ENCODE peak calls at places on chromosomes 16 and 17, in eight cellular contexts. One of them, this sample, is unnamed.
A peak's percentile ranks its signal among the peaks of the same experiment; 100 is the strongest.

GRCh38 chr16:66255647-66256046 is 110.8 kb upstream of the CDH5 start:
- DNase-seq in HCT116: no peak
- DNase-seq in thyroid gland: no peak
- DNase-seq in PC-3: no peak
- DNase-seq in aorta: no peak
- DNase-seq in GM23338: peak; percentile 49
- DNase-seq in fibroblast of lung: no peak
- DNase-seq in mammary epithelial cell: no peak
- DNase-seq in this sample: no peak

GRCh38 chr17:6724009-6724408 is 10.8 kb upstream of the SLC13A5 start:
- DNase-seq in fibroblast of lung: no peak
- DNase-seq in aorta: no peak
- DNase-seq in PC-3: no peak
- DNase-seq in GM23338: no peak
- DNase-seq in thyroid gland: no peak
- DNase-seq in HCT116: no peak
- DNase-seq in mammary epithelial cell: no peak
- DNase-seq in this sample: no peak

GRCh38 chr16:50547340-50547865 is 793 bp upstream of the NKD1 start:
- DNase-seq in HCT116: peak; percentile 26
- DNase-seq in GM23338: peak; percentile 61
- DNase-seq in thyroid gland: peak; percentile 43
- DNase-seq in aorta: peak; percentile 70
- DNase-seq in PC-3: peak; percentile 4
- DNase-seq in fibroblast of lung: no peak
- DNase-seq in mammary epithelial cell: no peak
- DNase-seq in this sample: peak; percentile 19

GRCh38 chr16:4968879-4969278 is 10.7 kb downstream of the SEC14L5 start:
- DNase-seq in HCT116: no peak
- DNase-seq in thyroid gland: no peak
- DNase-seq in PC-3: no peak
- DNase-seq in mammary epithelial cell: no peak
- DNase-seq in fibroblast of lung: no peak
- DNase-seq in aorta: no peak
- DNase-seq in GM23338: peak; percentile 80
- DNase-seq in this sample: no peak

GRCh38 chr16:79864032-79864780 is 263.7 kb upstream of the MAF start:
- DNase-seq in fibroblast of lung: no peak
- DNase-seq in HCT116: no peak
- DNase-seq in PC-3: no peak
- DNase-seq in thyroid gland: no peak
- DNase-seq in GM23338: no peak
- DNase-seq in aorta: no peak
- DNase-seq in mammary epithelial cell: no peak
- DNase-seq in this sample: no peak

GRCh38 chr17:81140695-81141094 is 24.6 kb upstream of the PVALEF start:
- DNase-seq in mammary epithelial cell: no peak
- DNase-seq in thyroid gland: no peak
- DNase-seq in fibroblast of lung: no peak
- DNase-seq in aorta: no peak
- DNase-seq in GM23338: no peak
- DNase-seq in HCT116: no peak
- DNase-seq in PC-3: no peak
- DNase-seq in this sample: no peak

GRCh38 chr17:68649324-68649723 is 48.2 kb upstream of the FAM20A start:
- DNase-seq in fibroblast of lung: no peak
- DNase-seq in mammary epithelial cell: no peak
- DNase-seq in PC-3: no peak
- DNase-seq in GM23338: no peak
- DNase-seq in HCT116: no peak
- DNase-seq in aorta: no peak
- DNase-seq in thyroid gland: no peak
- DNase-seq in this sample: no peak

GRCh38 chr16:50303605-50304466 is 37.5 kb downstream of the ADCY7 start:
- DNase-seq in fibroblast of lung: peak; percentile 84
- DNase-seq in PC-3: no peak
- DNase-seq in mammary epithelial cell: no peak
- DNase-seq in thyroid gland: peak; percentile 79
- DNase-seq in aorta: peak; percentile 46
- DNase-seq in GM23338: no peak
- DNase-seq in HCT116: no peak
- DNase-seq in this sample: no peak

GRCh38 chr17:69733171-69734014 is 318.9 kb downstream of the MAP2K6 start:
- DNase-seq in fibroblast of lung: peak; percentile 65
- DNase-seq in thyroid gland: peak; percentile 17
- DNase-seq in aorta: peak; percentile 61
- DNase-seq in GM23338: no peak
- DNase-seq in mammary epithelial cell: peak; percentile 93
- DNase-seq in HCT116: no peak
- DNase-seq in PC-3: peak; percentile 78
- DNase-seq in this sample: peak; percentile 22

GRCh38 chr17:71192039-71192555 is 928.7 kb upstream of the SOX9 start:
- DNase-seq in GM23338: no peak
- DNase-seq in HCT116: no peak
- DNase-seq in PC-3: no peak
- DNase-seq in aorta: no peak
- DNase-seq in mammary epithelial cell: no peak
- DNase-seq in thyroid gland: no peak
- DNase-seq in fibroblast of lung: no peak
- DNase-seq in this sample: no peak

GRCh38 chr17:14373587-14374259 is 72.8 kb downstream of the HS3ST3B1 start:
- DNase-seq in PC-3: no peak
- DNase-seq in HCT116: no peak
- DNase-seq in thyroid gland: no peak
- DNase-seq in fibroblast of lung: peak; percentile 25
- DNase-seq in mammary epithelial cell: peak; percentile 58
- DNase-seq in GM23338: no peak
- DNase-seq in aorta: no peak
- DNase-seq in this sample: no peak

GRCh38 chr16:24950275-24950674 is 64.9 kb downstream of the ARHGAP17 start:
- DNase-seq in aorta: no peak
- DNase-seq in GM23338: no peak
- DNase-seq in PC-3: peak; percentile 15
- DNase-seq in mammary epithelial cell: no peak
- DNase-seq in fibroblast of lung: peak; percentile 70
- DNase-seq in thyroid gland: no peak
- DNase-seq in HCT116: no peak
- DNase-seq in this sample: no peak

GRCh38 chr17:42221886-42222745 is 27.8 kb upstream of the GHDC start:
- DNase-seq in thyroid gland: no peak
- DNase-seq in fibroblast of lung: peak; percentile 72
- DNase-seq in HCT116: peak; percentile 7
- DNase-seq in aorta: no peak
- DNase-seq in mammary epithelial cell: peak; percentile 17
- DNase-seq in GM23338: peak; percentile 83
- DNase-seq in PC-3: no peak
- DNase-seq in this sample: peak; percentile 36

GRCh38 chr16:2817496-2818277 is 650 bp downstream of the PRSS21 start:
- DNase-seq in HCT116: no peak
- DNase-seq in fibroblast of lung: no peak
- DNase-seq in PC-3: no peak
- DNase-seq in mammary epithelial cell: no peak
- DNase-seq in thyroid gland: no peak
- DNase-seq in aorta: peak; percentile 38
- DNase-seq in GM23338: no peak
- DNase-seq in this sample: no peak

GRCh38 chr17:74408830-74409229 is 23.1 kb upstream of the GPRC5C start:
- DNase-seq in aorta: no peak
- DNase-seq in PC-3: no peak
- DNase-seq in fibroblast of lung: no peak
- DNase-seq in thyroid gland: no peak
- DNase-seq in mammary epithelial cell: no peak
- DNase-seq in HCT116: no peak
- DNase-seq in GM23338: no peak
- DNase-seq in this sample: no peak

GRCh38 chr16:2150418-2151187 is 2.2 kb downstream of the RAB26 start:
- DNase-seq in HCT116: no peak
- DNase-seq in GM23338: peak; percentile 80
- DNase-seq in fibroblast of lung: peak; percentile 56
- DNase-seq in aorta: no peak
- DNase-seq in PC-3: peak; percentile 43
- DNase-seq in thyroid gland: no peak
- DNase-seq in mammary epithelial cell: peak; percentile 69
- DNase-seq in this sample: no peak

GRCh38 chr17:50949128-50950001 is 83.2 kb upstream of the TOB1 start:
- DNase-seq in thyroid gland: no peak
- DNase-seq in fibroblast of lung: no peak
- DNase-seq in HCT116: no peak
- DNase-seq in PC-3: no peak
- DNase-seq in aorta: peak; percentile 41
- DNase-seq in mammary epithelial cell: peak; percentile 32
- DNase-seq in GM23338: no peak
- DNase-seq in this sample: no peak

GRCh38 chr17:35774499-35774898 is 13.8 kb downstream of the C17orf50 start:
- DNase-seq in HCT116: no peak
- DNase-seq in mammary epithelial cell: no peak
- DNase-seq in fibroblast of lung: peak; percentile 80
- DNase-seq in thyroid gland: peak; percentile 85
- DNase-seq in GM23338: no peak
- DNase-seq in aorta: peak; percentile 86
- DNase-seq in PC-3: peak; percentile 39
- DNase-seq in this sample: no peak

GRCh38 chr16:16143038-16143763 is 80.1 kb downstream of the ABCC6 start:
- DNase-seq in mammary epithelial cell: no peak
- DNase-seq in aorta: no peak
- DNase-seq in HCT116: no peak
- DNase-seq in PC-3: peak; percentile 14
- DNase-seq in GM23338: peak; percentile 83
- DNase-seq in fibroblast of lung: no peak
- DNase-seq in thyroid gland: peak; percentile 65
- DNase-seq in this sample: no peak

GRCh38 chr16:49528035-49528434 is 154.4 kb downstream of the C16orf78 start:
- DNase-seq in HCT116: no peak
- DNase-seq in mammary epithelial cell: no peak
- DNase-seq in GM23338: no peak
- DNase-seq in thyroid gland: no peak
- DNase-seq in fibroblast of lung: peak; percentile 15
- DNase-seq in aorta: peak; percentile 47
- DNase-seq in PC-3: peak; percentile 1
- DNase-seq in this sample: no peak

GRCh38 chr16:28623172-28623711 is 13.4 kb upstream of the SULT1A1 start:
- DNase-seq in aorta: peak; percentile 56
- DNase-seq in HCT116: peak; percentile 43
- DNase-seq in PC-3: peak; percentile 67
- DNase-seq in thyroid gland: peak; percentile 77
- DNase-seq in mammary epithelial cell: peak; percentile 39
- DNase-seq in GM23338: peak; percentile 36
- DNase-seq in fibroblast of lung: no peak
- DNase-seq in this sample: peak; percentile 37

GRCh38 chr17:5065227-5065744 is 13.0 kb upstream of the ZFP3 start:
- DNase-seq in aorta: no peak
- DNase-seq in fibroblast of lung: no peak
- DNase-seq in thyroid gland: peak; percentile 24
- DNase-seq in HCT116: no peak
- DNase-seq in PC-3: no peak
- DNase-seq in mammary epithelial cell: no peak
- DNase-seq in GM23338: no peak
- DNase-seq in this sample: no peak
- H3K36me3 ChIP-seq in aorta: no peaks in the 10 kb centered on the region
- H3K36me3 ChIP-seq in fibroblast of lung: no peaks in the 10 kb centered on the region
- H3K36me3 ChIP-seq in thyroid gland: no peaks in the 10 kb centered on the region
- H3K36me3 ChIP-seq in HCT116: no peaks in the 10 kb centered on the region
- H3K36me3 ChIP-seq in PC-3: no peaks in the 10 kb centered on the region
- H3K36me3 ChIP-seq in mammary epithelial cell: no peaks in the 10 kb centered on the region
- H3K36me3 ChIP-seq in GM23338: no peaks in the 10 kb centered on the region
- H3K36me3 ChIP-seq in this sample: no peaks in the 10 kb centered on the region

DNA sequence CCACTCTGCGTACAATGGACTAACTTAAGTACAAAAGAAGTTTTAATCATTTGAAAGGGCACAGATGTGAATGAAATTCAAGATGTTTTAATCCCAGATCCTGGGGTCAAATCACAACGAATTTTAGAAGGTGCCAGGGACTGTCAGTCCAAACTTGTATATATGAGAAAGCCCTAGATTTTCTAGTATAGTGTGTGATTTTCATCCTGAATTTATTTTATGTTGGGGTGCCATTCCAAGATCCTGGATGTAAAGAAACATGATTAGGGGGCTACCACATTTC is 64.3 kb downstream of the TUBD1 start:
- DNase-seq in aorta: no peak
- DNase-seq in GM23338: no peak
- DNase-seq in mammary epithelial cell: no peak
- DNase-seq in PC-3: no peak
- DNase-seq in HCT116: no peak
- DNase-seq in fibroblast of lung: no peak
- DNase-seq in thyroid gland: no peak
- DNase-seq in this sample: no peak
- H3K4me1 ChIP-seq in aorta: peaks cover 4% of the 10 kb centered on the region
- H3K4me1 ChIP-seq in GM23338: peaks cover 24% of the 10 kb centered on the region
- H3K4me1 ChIP-seq in mammary epithelial cell: peaks cover 47% of the 10 kb centered on the region
- H3K4me1 ChIP-seq in PC-3: peaks cover 66% of the 10 kb centered on the region
- H3K4me1 ChIP-seq in HCT116: peaks cover 81% of the 10 kb centered on the region
- H3K4me1 ChIP-seq in fibroblast of lung: peaks cover 42% of the 10 kb centered on the region
- H3K4me1 ChIP-seq in thyroid gland: peaks cover 10% of the 10 kb centered on the region
- H3K4me1 ChIP-seq in this sample: peaks cover 39% of the 10 kb centered on the region

GRCh38 chr17:16129441-16129840 is 85.9 kb downstream of the NCOR1 start:
- DNase-seq in GM23338: no peak
- DNase-seq in PC-3: no peak
- DNase-seq in fibroblast of lung: no peak
- DNase-seq in thyroid gland: no peak
- DNase-seq in mammary epithelial cell: no peak
- DNase-seq in HCT116: no peak
- DNase-seq in aorta: no peak
- DNase-seq in this sample: no peak
- H3K36me3 ChIP-seq in GM23338: peaks cover 6% of the 10 kb centered on the region
- H3K36me3 ChIP-seq in PC-3: peaks cover 31% of the 10 kb centered on the region
- H3K36me3 ChIP-seq in fibroblast of lung: peaks cover 2% of the 10 kb centered on the region
- H3K36me3 ChIP-seq in thyroid gland: peaks cover 7% of the 10 kb centered on the region
- H3K36me3 ChIP-seq in mammary epithelial cell: peaks cover 11% of the 10 kb centered on the region
- H3K36me3 ChIP-seq in HCT116: peaks cover 24% of the 10 kb centered on the region
- H3K36me3 ChIP-seq in aorta: peaks cover 2% of the 10 kb centered on the region
- H3K36me3 ChIP-seq in this sample: peaks cover 60% of the 10 kb centered on the region

GRCh38 chr17:1997587-1998425 is 27.3 kb downstream of the RTN4RL1 start:
- DNase-seq in aorta: peak; percentile 58
- DNase-seq in thyroid gland: peak; percentile 57
- DNase-seq in HCT116: no peak
- DNase-seq in PC-3: peak; percentile 60
- DNase-seq in GM23338: peak; percentile 72
- DNase-seq in mammary epithelial cell: no peak
- DNase-seq in fibroblast of lung: no peak
- DNase-seq in this sample: no peak

GRCh38 chr17:1999557-2000251 is 25.4 kb downstream of the RTN4RL1 start:
- DNase-seq in mammary epithelial cell: no peak
- DNase-seq in HCT116: no peak
- DNase-seq in GM23338: peak; percentile 46
- DNase-seq in aorta: peak; percentile 80
- DNase-seq in fibroblast of lung: peak; percentile 42
- DNase-seq in PC-3: peak; percentile 19
- DNase-seq in thyroid gland: no peak
- DNase-seq in this sample: peak; percentile 57

GRCh38 chr17:1996243-1997145 is 28.6 kb downstream of the RTN4RL1 start:
- DNase-seq in HCT116: no peak
- DNase-seq in GM23338: no peak
- DNase-seq in aorta: no peak
- DNase-seq in mammary epithelial cell: no peak
- DNase-seq in PC-3: no peak
- DNase-seq in thyroid gland: no peak
- DNase-seq in fibroblast of lung: no peak
- DNase-seq in this sample: peak; percentile 28

GRCh38 chr17:1997146-1997586 is 28.0 kb downstream of the RTN4RL1 start:
- DNase-seq in fibroblast of lung: no peak
- DNase-seq in aorta: no peak
- DNase-seq in mammary epithelial cell: peak; percentile 33
- DNase-seq in thyroid gland: no peak
- DNase-seq in HCT116: no peak
- DNase-seq in GM23338: no peak
- DNase-seq in PC-3: peak; percentile 85
- DNase-seq in this sample: no peak

GRCh38 chr17:1998426-1998784 is 26.7 kb downstream of the RTN4RL1 start:
- DNase-seq in fibroblast of lung: no peak
- DNase-seq in thyroid gland: no peak
- DNase-seq in PC-3: peak; percentile 29
- DNase-seq in GM23338: peak; percentile 45
- DNase-seq in aorta: peak; percentile 58
- DNase-seq in HCT116: no peak
- DNase-seq in mammary epithelial cell: no peak
- DNase-seq in this sample: no peak
- H3K4me1 ChIP-seq in fibroblast of lung: peaks cover 6% of the 10 kb centered on the region
- H3K4me1 ChIP-seq in thyroid gland: peaks cover 5% of the 10 kb centered on the region
- H3K4me1 ChIP-seq in PC-3: peaks cover 12% of the 10 kb centered on the region
- H3K4me1 ChIP-seq in GM23338: peaks cover 14% of the 10 kb centered on the region
- H3K4me1 ChIP-seq in aorta: no peaks in the 10 kb centered on the region
- H3K4me1 ChIP-seq in HCT116: peaks cover 11% of the 10 kb centered on the region
- H3K4me1 ChIP-seq in mammary epithelial cell: peaks cover 11% of the 10 kb centered on the region
- H3K4me1 ChIP-seq in this sample: peaks cover 52% of the 10 kb centered on the region